ENCODE peak calls at places on chromosomes 16 and 17, in five cellular contexts. J is SK-N-SH, V is GM12878, X is HepG2, F is K562. Q is an unnamed sample.
A peak's percentile ranks its signal among the peaks of the same experiment; 100 is the strongest.

GRCh38 chr17:78258323-78259229 is 27.1 kb downstream of the TMEM235 start:
- DNase-seq in J (peak; percentile 96), V (no peak), X (peak; percentile 36), F (peak; percentile 85), Q (no peak)

GRCh38 chr16:13957197-13958078 is 37.5 kb downstream of the ERCC4 start:
- DNase-seq in J (peak; percentile 37), V (peak; percentile 56), X (peak; percentile 94), F (peak; percentile 32), Q (peak; percentile 86)

GRCh38 chr16:58814348-58814801 is 80.3 kb upstream of the GOT2 start:
- DNase-seq in J (peak; percentile 70), V (no peak), X (peak; percentile 16), F (peak; percentile 76), Q (peak; percentile 7)

GRCh38 chr16:87725596-87726235 is 40.1 kb downstream of the KLHDC4 start:
- DNase-seq in J (no peak), V (no peak), X (no peak), F (no peak), Q (no peak)

GRCh38 chr16:84950906-84951305 is 60.4 kb downstream of the ZDHHC7 start:
- DNase-seq in J (peak; percentile 56), V (no peak), X (peak; percentile 69), F (peak; percentile 59), Q (no peak)

GRCh38 chr16:7714775-7715174 is 382.1 kb downstream of the RBFOX1 start:
- DNase-seq in J (no peak), V (no peak), X (no peak), F (no peak), Q (no peak)

GRCh38 chr17:71251936-71252335 is 868.9 kb upstream of the SOX9 start:
- DNase-seq in J (no peak), V (no peak), X (no peak), F (no peak), Q (no peak)

GRCh38 chr17:43648916-43649315 is 12.8 kb downstream of the MEOX1 start:
- DNase-seq in J (no peak), V (no peak), X (no peak), F (no peak), Q (no peak)

GRCh38 chr16:27237229-27238015 is 31.1 kb downstream of the NSMCE1 start:
- DNase-seq in J (peak; percentile 68), V (peak; percentile 82), X (no peak), F (no peak), Q (no peak)

GRCh38 chr17:30101686-30102390 is 14.8 kb upstream of the NSRP1 start:
- DNase-seq in J (no peak), V (no peak), X (no peak), F (no peak), Q (no peak)

GRCh38 chr16:79573881-79574280 is 26.7 kb downstream of the MAF start:
- DNase-seq in J (no peak), V (no peak), X (no peak), F (no peak), Q (no peak)

GRCh38 chr16:68311316-68311620 is 449 bp downstream of the PRMT7 start:
- DNase-seq in J (no peak), V (no peak), X (peak; percentile 46), F (no peak), Q (no peak)

GRCh38 chr17:83192161-83192788 is 112.9 kb downstream of the METRNL start:
- DNase-seq in J (no peak), V (no peak), X (no peak), F (no peak), Q (no peak)

GRCh38 chr17:17845046-17845775 is 8.4 kb upstream of the SREBF1 start:
- DNase-seq in J (peak; percentile 42), V (no peak), X (no peak), F (no peak), Q (no peak)

GRCh38 chr16:17766012-17766411 is 295.3 kb upstream of the XYLT1 start:
- DNase-seq in J (no peak), V (no peak), X (no peak), F (no peak), Q (no peak)

GRCh38 chr16:27972500-27972899 is 91.0 kb downstream of the GSG1L start:
- DNase-seq in J (peak; percentile 59), V (peak; percentile 17), X (peak; percentile 51), F (peak; percentile 48), Q (peak; percentile 73)

GRCh38 chr17:52681486-52681885 is 523.0 kb upstream of the CA10 start:
- DNase-seq in J (no peak), V (no peak), X (no peak), F (no peak), Q (no peak)

GRCh38 chr17:27456681-27457404 is 595 bp downstream of the KSR1 start:
- DNase-seq in J (peak; percentile 54), V (no peak), X (no peak), F (no peak), Q (no peak)

GRCh38 chr16:50665128-50665878 is 15.8 kb downstream of the SNX20 start:
- DNase-seq in J (peak; percentile 84), V (no peak), X (peak; percentile 59), F (peak; percentile 76), Q (peak; percentile 41)

GRCh38 chr17:81490599-81490992 is 22.0 kb downstream of the ACTG1 start:
- DNase-seq in J (no peak), V (no peak), X (no peak), F (no peak), Q (no peak)

GRCh38 chr17:43832168-43832975 is 574 bp downstream of the MPP3 start:
- DNase-seq in J (peak; percentile 90), V (no peak), X (peak; percentile 21), F (no peak), Q (no peak)

GRCh38 chr16:11716330-11716729 is 26.3 kb downstream of the TXNDC11 start:
- DNase-seq in J (no peak), V (no peak), X (no peak), F (no peak), Q (no peak)

GRCh38 chr17:77119668-77120301 is 21.0 kb upstream of the SEC14L1 start:
- DNase-seq in J (no peak), V (no peak), X (peak; percentile 85), F (no peak), Q (no peak)

GRCh38 chr16:67291461-67291860 is 12.1 kb downstream of the PLEKHG4 start:
- DNase-seq in J (no peak), V (no peak), X (no peak), F (no peak), Q (no peak)

GRCh38 chr16:21646721-21647561 is 5.5 kb downstream of the IGSF6 start:
- DNase-seq in J (no peak), V (peak; percentile 99), X (no peak), F (no peak), Q (no peak)

GRCh38 chr17:58756246-58757161 is 850 bp downstream of the PPM1E start:
- DNase-seq in J (peak; percentile 83), V (no peak), X (no peak), F (peak; percentile 32), Q (no peak)

GRCh38 chr16:89096768-89097527 is 3.3 kb downstream of the ACSF3 start:
- DNase-seq in J (no peak), V (no peak), X (no peak), F (no peak), Q (no peak)

GRCh38 chr17:35293151-35293837 is 50.4 kb downstream of the SLFN5 start:
- DNase-seq in J (no peak), V (no peak), X (no peak), F (no peak), Q (no peak)

GRCh38 chr17:72687941-72688340 is 404.5 kb downstream of the SLC39A11 start:
- DNase-seq in J (no peak), V (no peak), X (no peak), F (no peak), Q (no peak)

GRCh38 chr17:52025231-52025630 is 133.3 kb downstream of the CA10 start:
- DNase-seq in J (no peak), V (no peak), X (no peak), F (no peak), Q (no peak)

GRCh38 chr16:81676571-81677374 is 102.3 kb upstream of the PLCG2 start:
- DNase-seq in J (no peak), V (no peak), X (no peak), F (no peak), Q (no peak)

GRCh38 chr16:48491517-48491916 is 106.3 kb upstream of the SIAH1 start:
- DNase-seq in J (no peak), V (no peak), X (no peak), F (no peak), Q (no peak)

GRCh38 chr17:2393954-2394749 is 6.7 kb downstream of the MNT start:
- DNase-seq in J (peak; percentile 22), V (no peak), X (no peak), F (no peak), Q (no peak)

GRCh38 chr17:4604111-4604644 is 19.8 kb downstream of the SMTNL2 start:
- DNase-seq in J (peak; percentile 91), V (no peak), X (no peak), F (no peak), Q (no peak)

GRCh38 chr17:17391575-17392370 is 85.0 kb upstream of the MED9 start:
- DNase-seq in J (no peak), V (peak; percentile 37), X (no peak), F (no peak), Q (no peak)

DNA sequence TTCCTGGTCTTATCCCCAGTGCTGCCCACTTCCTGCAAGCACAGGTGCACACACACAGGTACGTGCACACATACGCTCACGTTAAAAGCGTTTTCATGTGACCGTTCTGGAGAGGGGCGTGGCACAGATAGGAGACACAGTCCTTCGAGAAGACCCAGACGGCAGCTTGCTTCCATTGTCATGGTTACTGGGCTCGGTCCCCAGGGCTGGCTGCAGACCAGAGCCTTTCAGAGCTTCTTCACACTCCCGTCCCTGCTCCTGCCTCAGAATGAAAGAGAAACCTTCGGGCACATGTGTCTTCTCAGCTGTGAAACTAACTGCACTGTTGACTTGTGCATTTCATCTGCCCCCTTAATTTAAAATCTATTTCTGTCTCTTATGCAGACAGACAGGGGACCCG is 154.2 kb downstream of the PITPNC1 start:
- DNase-seq in J (peak; percentile 50), V (no peak), X (no peak), F (no peak), Q (no peak)
- H3K9ac ChIP-seq in J (no peak overlapping the region), V (no peak overlapping the region), X (no peak overlapping the region), F (no peak overlapping the region), Q (no peak overlapping the region)

GRCh38 chr16:86673090-86673955 is 95.0 kb downstream of the FOXL1 start:
- DNase-seq in J (no peak), V (no peak), X (no peak), F (no peak), Q (no peak)

GRCh38 chr16:86679490-86679889 is 101.1 kb downstream of the FOXL1 start:
- DNase-seq in J (no peak), V (no peak), X (no peak), F (no peak), Q (no peak)

GRCh38 chr16:86673956-86674453 is 95.7 kb downstream of the FOXL1 start:
- DNase-seq in J (no peak), V (no peak), X (no peak), F (no peak), Q (no peak)

GRCh38 chr16:86680137-86680536 is 101.8 kb downstream of the FOXL1 start:
- DNase-seq in J (no peak), V (no peak), X (no peak), F (no peak), Q (no peak)

GRCh38 chr16:86676216-86676800 is 98.0 kb downstream of the FOXL1 start:
- DNase-seq in J (no peak), V (no peak), X (no peak), F (no peak), Q (peak; percentile 21)
- TF ChIP-seq REST in J (no peak), V (no peak), X (no peak), F (no peak), Q (no peak)

GRCh38 chr17:42522263-42522790 is 13.7 kb upstream of the NAGLU start:
- DNase-seq in J (no peak), V (no peak), X (peak; percentile 57), F (no peak), Q (no peak)
- H3K9ac ChIP-seq in J (peak overlapping the region; percentile 19), V (no peak overlapping the region), X (peak overlapping the region; percentile 33), F (peak overlapping the region; percentile 62), Q (no peak overlapping the region)

GRCh38 chr17:40350410-40351184 is 13.9 kb downstream of the GJD3 start:
- DNase-seq in J (peak; percentile 79), V (no peak), X (no peak), F (no peak), Q (no peak)
- TF ChIP-seq REST in J (no peak), V (no peak), X (no peak), F (no peak), Q (no peak)